ENCODE peak calls at places on chromosomes 11 and 22, in five cellular contexts. One of them, this sample, is unnamed.

GRCh38 chr11:15430381-15430780 is 315.7 kb downstream of the INSC start:
- DNase-seq in colonic mucosa: no peak
- DNase-seq in tibial nerve: no peak
- DNase-seq in epithelial cell of esophagus: no peak
- DNase-seq in HFFc6: no peak
- DNase-seq in this sample: no peak

GRCh38 chr11:86502137-86502536 is 127.5 kb downstream of the CCDC81 start:
- DNase-seq in colonic mucosa: no peak
- DNase-seq in tibial nerve: no peak
- DNase-seq in epithelial cell of esophagus: peak
- DNase-seq in HFFc6: no peak
- DNase-seq in this sample: no peak

GRCh38 chr11:65502852-65503603 is 4.2 kb downstream of the MALAT1 start:
- DNase-seq in colonic mucosa: no peak
- DNase-seq in tibial nerve: no peak
- DNase-seq in epithelial cell of esophagus: peak
- DNase-seq in HFFc6: peak
- DNase-seq in this sample: no peak

GRCh38 chr11:23730307-23730998 is 766.4 kb upstream of the LUZP2 start:
- DNase-seq in colonic mucosa: no peak
- DNase-seq in tibial nerve: no peak
- DNase-seq in epithelial cell of esophagus: no peak
- DNase-seq in HFFc6: no peak
- DNase-seq in this sample: no peak

GRCh38 chr11:94835571-94835970 is 67.4 kb downstream of the AMOTL1 start:
- DNase-seq in colonic mucosa: no peak
- DNase-seq in tibial nerve: no peak
- DNase-seq in epithelial cell of esophagus: peak
- DNase-seq in HFFc6: peak
- DNase-seq in this sample: no peak

GRCh38 chr22:42222140-42222539 is 48.3 kb downstream of the TCF20 start:
- DNase-seq in colonic mucosa: no peak
- DNase-seq in tibial nerve: no peak
- DNase-seq in epithelial cell of esophagus: no peak
- DNase-seq in HFFc6: no peak
- DNase-seq in this sample: no peak

GRCh38 chr22:36770946-36771340 is 5.0 kb downstream of the IFT27 start:
- DNase-seq in colonic mucosa: no peak
- DNase-seq in tibial nerve: no peak
- DNase-seq in epithelial cell of esophagus: no peak
- DNase-seq in HFFc6: no peak
- DNase-seq in this sample: no peak

GRCh38 chr11:27242591-27242990 is 120.4 kb downstream of the CCDC34 start:
- DNase-seq in colonic mucosa: no peak
- DNase-seq in tibial nerve: no peak
- DNase-seq in epithelial cell of esophagus: no peak
- DNase-seq in HFFc6: peak
- DNase-seq in this sample: no peak

GRCh38 chr11:123316003-123316402 is 114.1 kb upstream of the GRAMD1B start:
- DNase-seq in colonic mucosa: no peak
- DNase-seq in tibial nerve: no peak
- DNase-seq in epithelial cell of esophagus: no peak
- DNase-seq in HFFc6: peak
- DNase-seq in this sample: no peak

GRCh38 chr22:18033204-18033998 is 9.0 kb upstream of the MICAL3 start:
- DNase-seq in colonic mucosa: no peak
- DNase-seq in tibial nerve: no peak
- DNase-seq in epithelial cell of esophagus: no peak
- DNase-seq in HFFc6: no peak
- DNase-seq in this sample: no peak

GRCh38 chr11:43359432-43359818 is 705 bp downstream of the TTC17 start:
- DNase-seq in colonic mucosa: no peak
- DNase-seq in tibial nerve: no peak
- DNase-seq in epithelial cell of esophagus: peak
- DNase-seq in HFFc6: peak
- DNase-seq in this sample: no peak

GRCh38 chr11:87604350-87604749 is 566.6 kb downstream of the TMEM135 start:
- DNase-seq in colonic mucosa: no peak
- DNase-seq in tibial nerve: no peak
- DNase-seq in epithelial cell of esophagus: peak
- DNase-seq in HFFc6: no peak
- DNase-seq in this sample: no peak

GRCh38 chr22:21832291-21833290 is 34.9 kb downstream of the MAPK1 start:
- DNase-seq in colonic mucosa: no peak
- DNase-seq in tibial nerve: no peak
- DNase-seq in epithelial cell of esophagus: no peak
- DNase-seq in HFFc6: peak
- DNase-seq in this sample: no peak

GRCh38 chr11:2202900-2203439 is 31.4 kb upstream of the TH start:
- DNase-seq in colonic mucosa: no peak
- DNase-seq in tibial nerve: no peak
- DNase-seq in epithelial cell of esophagus: no peak
- DNase-seq in HFFc6: no peak
- DNase-seq in this sample: no peak

GRCh38 chr22:41650229-41650628 is 29.1 kb downstream of the XRCC6 start:
- DNase-seq in colonic mucosa: no peak
- DNase-seq in tibial nerve: no peak
- DNase-seq in epithelial cell of esophagus: no peak
- DNase-seq in HFFc6: no peak
- DNase-seq in this sample: no peak

GRCh38 chr11:10930224-10930960 is 72.5 kb upstream of the ZBED5 start:
- DNase-seq in colonic mucosa: peak
- DNase-seq in tibial nerve: no peak
- DNase-seq in epithelial cell of esophagus: peak
- DNase-seq in HFFc6: no peak
- DNase-seq in this sample: no peak

GRCh38 chr11:69702239-69702668 is 1.6 kb downstream of the FGF19 start:
- DNase-seq in colonic mucosa: no peak
- DNase-seq in tibial nerve: no peak
- DNase-seq in epithelial cell of esophagus: no peak
- DNase-seq in HFFc6: no peak
- DNase-seq in this sample: no peak

GRCh38 chr11:3857628-3858027 is 2.2 kb downstream of the STIM1 start:
- DNase-seq in colonic mucosa: no peak
- DNase-seq in tibial nerve: no peak
- DNase-seq in epithelial cell of esophagus: no peak
- DNase-seq in HFFc6: no peak
- DNase-seq in this sample: no peak

GRCh38 chr11:107653077-107653476 is 58.8 kb downstream of the SLN start:
- DNase-seq in colonic mucosa: no peak
- DNase-seq in tibial nerve: no peak
- DNase-seq in epithelial cell of esophagus: peak
- DNase-seq in HFFc6: no peak
- DNase-seq in this sample: no peak

GRCh38 chr11:8267280-8267679 is 3.6 kb upstream of the LMO1 start:
- DNase-seq in colonic mucosa: no peak
- DNase-seq in tibial nerve: no peak
- DNase-seq in epithelial cell of esophagus: no peak
- DNase-seq in HFFc6: no peak
- DNase-seq in this sample: no peak

DNA sequence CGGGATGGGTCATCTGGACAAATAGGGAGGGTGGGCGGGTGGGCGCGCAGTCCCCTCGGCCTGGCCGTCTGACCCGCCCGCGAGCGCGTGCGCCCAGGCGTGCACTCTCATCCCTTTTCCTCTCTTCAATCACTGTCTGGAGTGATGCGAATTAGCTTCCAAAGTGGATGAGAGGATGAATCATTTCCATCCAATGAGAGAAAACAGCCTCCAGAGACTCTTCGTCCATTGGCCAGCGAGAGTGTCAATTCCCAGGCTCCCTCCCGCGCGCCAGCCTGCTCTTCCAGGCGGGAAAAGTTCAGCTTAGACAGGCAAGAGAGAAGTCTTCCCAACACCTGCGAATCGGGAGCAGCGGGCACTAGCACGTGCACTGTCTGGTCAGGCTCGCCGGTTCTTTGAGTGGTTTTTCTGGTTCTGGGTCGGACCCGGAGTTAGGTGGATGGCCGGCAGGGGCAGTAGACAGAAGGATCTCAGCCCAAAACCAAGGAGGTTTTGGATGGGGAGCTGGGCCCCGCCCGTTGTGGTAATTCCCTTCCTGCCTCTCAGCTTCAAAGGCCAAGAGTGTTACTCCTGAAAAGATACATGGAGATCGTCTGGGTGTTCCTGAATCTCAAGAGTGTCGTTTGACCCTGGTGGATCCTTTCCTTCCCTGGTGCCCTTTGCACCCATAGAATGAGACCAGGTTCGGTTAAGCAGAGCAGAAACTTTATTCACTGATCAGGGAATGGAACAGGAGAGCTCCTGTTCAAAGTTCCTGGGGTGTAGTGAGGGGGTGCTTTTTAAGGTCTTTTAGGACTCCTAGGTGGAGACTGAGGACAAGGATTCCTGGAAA is 33.4 kb upstream of the GLYATL1 start:
- DNase-seq in colonic mucosa: peak
- DNase-seq in tibial nerve: peak
- DNase-seq in epithelial cell of esophagus: peak
- DNase-seq in HFFc6: peak
- DNase-seq in this sample: peak
- TF ChIP-seq CTCF in colonic mucosa: no peak
- TF ChIP-seq CTCF in tibial nerve: no peak
- TF ChIP-seq CTCF in epithelial cell of esophagus: no peak
- TF ChIP-seq CTCF in HFFc6: peak
- TF ChIP-seq CTCF in this sample: no peak

DNA sequence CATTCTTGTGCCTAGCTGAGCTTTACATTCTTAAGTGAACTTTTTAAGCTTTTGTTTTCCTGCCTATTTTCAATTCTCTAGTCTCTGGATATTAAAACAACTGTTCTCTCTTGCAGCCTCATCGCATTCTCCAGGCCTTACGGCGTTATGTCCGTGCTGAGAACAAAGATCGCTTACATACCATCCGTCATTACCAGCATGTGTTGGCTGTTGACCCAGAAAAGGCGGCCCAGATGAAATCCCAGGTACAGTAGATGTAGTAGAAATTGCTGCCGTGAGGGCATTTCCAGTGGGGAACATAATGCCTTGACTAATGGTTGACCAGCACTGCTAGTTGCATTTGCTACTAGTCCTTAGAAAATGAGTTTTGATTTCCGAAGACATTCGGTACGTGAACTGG is 29.7 kb upstream of the ST14 start:
- DNase-seq in colonic mucosa: no peak
- DNase-seq in tibial nerve: no peak
- DNase-seq in epithelial cell of esophagus: no peak
- DNase-seq in HFFc6: no peak
- DNase-seq in this sample: no peak
- TF ChIP-seq CTCF in colonic mucosa: no peak
- TF ChIP-seq CTCF in tibial nerve: no peak
- TF ChIP-seq CTCF in epithelial cell of esophagus: no peak
- TF ChIP-seq CTCF in HFFc6: no peak
- TF ChIP-seq CTCF in this sample: no peak

GRCh38 chr22:32080904-32081303 is 37.8 kb downstream of the SLC5A1 start:
- DNase-seq in colonic mucosa: peak
- DNase-seq in tibial nerve: no peak
- DNase-seq in epithelial cell of esophagus: peak
- DNase-seq in HFFc6: peak
- DNase-seq in this sample: peak
- TF ChIP-seq CTCF in colonic mucosa: peak
- TF ChIP-seq CTCF in tibial nerve: peak
- TF ChIP-seq CTCF in epithelial cell of esophagus: peak
- TF ChIP-seq CTCF in HFFc6: peak
- TF ChIP-seq CTCF in this sample: peak

DNA sequence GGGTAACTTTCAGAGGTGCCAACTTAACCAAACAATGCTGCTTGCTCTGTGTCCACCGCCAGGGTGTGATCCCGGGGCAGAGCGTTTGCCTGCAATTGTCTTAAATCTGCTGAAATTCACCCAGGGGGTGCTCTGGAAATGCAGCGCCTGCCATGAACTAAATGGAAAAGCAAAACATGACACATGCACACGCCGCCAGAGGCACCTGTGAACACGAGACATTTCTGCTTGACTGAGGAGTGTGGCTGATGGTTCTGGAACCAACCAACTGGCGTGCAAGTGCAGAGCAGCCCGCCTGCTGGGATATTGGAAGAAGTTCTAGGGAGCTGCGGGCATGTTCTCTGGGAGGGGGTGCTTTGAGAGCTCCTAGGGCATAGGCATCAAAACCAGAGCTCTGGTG is 30.4 kb downstream of the DSCAML1 start:
- DNase-seq in colonic mucosa: no peak
- DNase-seq in tibial nerve: no peak
- DNase-seq in epithelial cell of esophagus: no peak
- DNase-seq in HFFc6: no peak
- DNase-seq in this sample: no peak
- TF ChIP-seq CTCF in colonic mucosa: no peak
- TF ChIP-seq CTCF in tibial nerve: no peak
- TF ChIP-seq CTCF in epithelial cell of esophagus: no peak
- TF ChIP-seq CTCF in HFFc6: peak
- TF ChIP-seq CTCF in this sample: no peak

GRCh38 chr11:120115272-120116000 is 22.5 kb downstream of the TRIM29 start:
- DNase-seq in colonic mucosa: no peak
- DNase-seq in tibial nerve: no peak
- DNase-seq in epithelial cell of esophagus: no peak
- DNase-seq in HFFc6: no peak
- DNase-seq in this sample: no peak
- TF ChIP-seq CTCF in colonic mucosa: no peak
- TF ChIP-seq CTCF in tibial nerve: no peak
- TF ChIP-seq CTCF in epithelial cell of esophagus: peak
- TF ChIP-seq CTCF in HFFc6: peak
- TF ChIP-seq CTCF in this sample: no peak

This sample was measured in Calu3.